ENCODE peak calls at places on chromosomes 1 and 21, in seven cellular contexts. L, J, K, X, G, Q and F are unnamed samples.

GRCh38 chr1:185170291-185170848 is 13.4 kb downstream of the SWT1 start:
- DNase-seq in L (peak), J (peak), K (peak), X (peak), G (peak), Q (no peak), F (no peak)

GRCh38 chr1:200279810-200280411 is 129.9 kb downstream of the ZNF281 start:
- DNase-seq in L (peak), J (peak), K (peak), X (no peak), G (peak), Q (no peak), F (no peak)

GRCh38 chr1:151510957-151511635 is at the start of gene CGN:
- DNase-seq in L (peak), J (peak), K (peak), X (peak), G (peak), Q (peak), F (peak)

GRCh38 chr1:36789535-36789934 is 244.8 kb downstream of the GRIK3 start:
- DNase-seq in L (no peak), J (no peak), K (no peak), X (no peak), G (no peak), Q (no peak), F (no peak)

GRCh38 chr1:46735708-46736324 is 16.9 kb upstream of the EFCAB14 start:
- DNase-seq in L (peak), J (no peak), K (peak), X (peak), G (peak), Q (no peak), F (no peak)

GRCh38 chr1:907611-908451 is 15.9 kb upstream of the SAMD11 start:
- DNase-seq in L (no peak), J (no peak), K (no peak), X (no peak), G (no peak), Q (peak), F (no peak)

GRCh38 chr1:154661110-154661509 is 53.1 kb upstream of the ADAR start:
- DNase-seq in L (no peak), J (no peak), K (no peak), X (no peak), G (no peak), Q (no peak), F (no peak)

GRCh38 chr21:18517905-18518566 is 114.5 kb upstream of the TMPRSS15 start:
- DNase-seq in L (no peak), J (no peak), K (no peak), X (no peak), G (peak), Q (no peak), F (no peak)

GRCh38 chr1:152110365-152110859 is 4.8 kb downstream of the TCHH start:
- DNase-seq in L (peak), J (no peak), K (peak), X (no peak), G (peak), Q (peak), F (no peak)

GRCh38 chr1:108661030-108661609 is at the start of gene HENMT1:
- DNase-seq in L (peak), J (peak), K (peak), X (peak), G (peak), Q (peak), F (peak)

GRCh38 chr21:34576043-34576466 is 38.9 kb downstream of the RCAN1 start:
- DNase-seq in L (peak), J (no peak), K (no peak), X (no peak), G (no peak), Q (peak), F (no peak)

GRCh38 chr1:114492978-114493377 is 18.0 kb downstream of the TRIM33 start:
- DNase-seq in L (no peak), J (no peak), K (no peak), X (no peak), G (no peak), Q (no peak), F (no peak)

GRCh38 chr1:39896909-39897685 is 4.6 kb downstream of the MYCL start:
- DNase-seq in L (peak), J (no peak), K (no peak), X (no peak), G (peak), Q (no peak), F (no peak)

GRCh38 chr1:116486424-116486823 is 84.4 kb downstream of the CD58 start:
- DNase-seq in L (peak), J (no peak), K (no peak), X (no peak), G (no peak), Q (no peak), F (no peak)

GRCh38 chr1:45035631-45036301 is 23.7 kb downstream of the UROD start:
- DNase-seq in L (no peak), J (no peak), K (no peak), X (no peak), G (no peak), Q (no peak), F (no peak)

GRCh38 chr1:178323067-178323466 is 173.7 kb downstream of the CLEC20A start:
- DNase-seq in L (no peak), J (no peak), K (no peak), X (no peak), G (no peak), Q (no peak), F (no peak)

GRCh38 chr1:112704908-112705627 is 1.9 kb downstream of the RHOC start:
- DNase-seq in L (peak), J (no peak), K (peak), X (peak), G (peak), Q (peak), F (peak)

GRCh38 chr1:117932576-117932975 is 3.0 kb downstream of the WDR3 start:
- DNase-seq in L (no peak), J (no peak), K (peak), X (no peak), G (no peak), Q (no peak), F (no peak)

GRCh38 chr1:96329121-96329520 is 392.5 kb upstream of the PTBP2 start:
- DNase-seq in L (peak), J (no peak), K (no peak), X (no peak), G (peak), Q (no peak), F (no peak)

GRCh38 chr1:44894591-44894990 is 51.5 kb upstream of the PTCH2 start:
- DNase-seq in L (peak), J (no peak), K (no peak), X (no peak), G (no peak), Q (no peak), F (no peak)

GRCh38 chr1:10973552-10973951 is 38.9 kb upstream of the TARDBP start:
- DNase-seq in L (peak), J (no peak), K (no peak), X (no peak), G (peak), Q (peak), F (no peak)

GRCh38 chr1:8988618-8988967 is 37.6 kb downstream of the SLC2A7 start:
- DNase-seq in L (no peak), J (no peak), K (no peak), X (no peak), G (no peak), Q (no peak), F (no peak)

GRCh38 chr1:156228501-156228900 is 13.5 kb upstream of the BGLAP start:
- DNase-seq in L (no peak), J (no peak), K (no peak), X (no peak), G (no peak), Q (no peak), F (no peak)

GRCh38 chr1:171869097-171869496 is 27.8 kb downstream of the DNM3 start:
- DNase-seq in L (peak), J (no peak), K (peak), X (no peak), G (peak), Q (no peak), F (no peak)

GRCh38 chr1:40315795-40316594 is 1.1 kb downstream of the COL9A2 start:
- DNase-seq in L (peak), J (no peak), K (no peak), X (no peak), G (peak), Q (peak), F (no peak)

GRCh38 chr1:61149010-61149860 is 66.9 kb downstream of the NFIA start:
- DNase-seq in L (no peak), J (no peak), K (no peak), X (no peak), G (no peak), Q (no peak), F (no peak)

GRCh38 chr1:160806109-160806665 is 10.2 kb downstream of the LY9 start:
- DNase-seq in L (no peak), J (no peak), K (no peak), X (no peak), G (no peak), Q (no peak), F (no peak)

GRCh38 chr1:176847052-176847451 is 317.5 kb downstream of the ASTN1 start:
- DNase-seq in L (no peak), J (no peak), K (no peak), X (no peak), G (no peak), Q (no peak), F (no peak)

GRCh38 chr1:175169305-175170018 is 23.1 kb downstream of the KIAA0040 start:
- DNase-seq in L (peak), J (no peak), K (no peak), X (no peak), G (peak), Q (no peak), F (no peak)

GRCh38 chr1:6257541-6258069 is 3.3 kb downstream of the GPR153 start:
- DNase-seq in L (no peak), J (no peak), K (no peak), X (no peak), G (no peak), Q (no peak), F (no peak)

GRCh38 chr1:38308780-38309179 is 262.2 kb upstream of the POU3F1 start:
- DNase-seq in L (no peak), J (no peak), K (no peak), X (no peak), G (peak), Q (no peak), F (no peak)

GRCh38 chr1:227892930-227893695 is 54.6 kb downstream of the WNT9A start:
- DNase-seq in L (no peak), J (no peak), K (peak), X (no peak), G (no peak), Q (peak), F (no peak)

GRCh38 chr21:33481314-33481943 is 1.7 kb upstream of the TMEM50B start:
- DNase-seq in L (no peak), J (no peak), K (no peak), X (no peak), G (no peak), Q (no peak), F (no peak)